ENCODE peak calls at places on chromosomes 16 and 17, in four cellular contexts. B, N, V and E are unnamed samples.

GRCh38 chr17:75645501-75645888 is 12.3 kb downstream of the SMIM5 start:
- DNase-seq in B (no peak), N (no peak), V (no peak), E (no peak)

GRCh38 chr17:73566905-73567782 is 77.1 kb downstream of the SDK2 start:
- DNase-seq in B (no peak), N (no peak), V (no peak), E (no peak)

GRCh38 chr17:59493867-59494266 is 71.5 kb upstream of the DHX40 start:
- DNase-seq in B (no peak), N (no peak), V (peak; percentile 20), E (no peak)

GRCh38 chr17:4537451-4538235 is 17.5 kb downstream of the MYBBP1A start:
- DNase-seq in B (no peak), N (no peak), V (no peak), E (no peak)

GRCh38 chr17:17724307-17724921 is 43.2 kb downstream of the RAI1 start:
- DNase-seq in B (peak; percentile 66), N (peak; percentile 44), V (no peak), E (no peak)

GRCh38 chr17:16287563-16288027 is 65.7 kb downstream of the CENPV start:
- DNase-seq in B (no peak), N (no peak), V (no peak), E (peak; percentile 48)

GRCh38 chr16:66189951-66190350 is 176.5 kb upstream of the CDH5 start:
- DNase-seq in B (no peak), N (no peak), V (no peak), E (no peak)

GRCh38 chr16:81500833-81501521 is 56.4 kb downstream of the CMIP start:
- DNase-seq in B (no peak), N (no peak), V (no peak), E (no peak)

GRCh38 chr17:71983828-71984227 is 137.0 kb upstream of the SOX9 start:
- DNase-seq in B (no peak), N (no peak), V (no peak), E (no peak)

GRCh38 chr16:1923299-1924034 is 5.3 kb upstream of the HS3ST6 start:
- DNase-seq in B (peak; percentile 66), N (peak; percentile 76), V (peak; percentile 69), E (peak; percentile 50)

GRCh38 chr16:11034481-11034931 is 90.1 kb downstream of the CLEC16A start:
- DNase-seq in B (no peak), N (no peak), V (no peak), E (no peak)

GRCh38 chr16:68275611-68276191 is 11.4 kb downstream of the SLC7A6 start:
- DNase-seq in B (no peak), N (no peak), V (no peak), E (peak; percentile 35)

GRCh38 chr17:11882716-11883115 is 114.6 kb downstream of the ZNF18 start:
- DNase-seq in B (no peak), N (no peak), V (no peak), E (no peak)

GRCh38 chr17:58447039-58447975 is 30.0 kb upstream of the RNF43 start:
- DNase-seq in B (peak; percentile 89), N (peak; percentile 78), V (peak; percentile 68), E (peak; percentile 88)

GRCh38 chr17:71727292-71727691 is 393.5 kb upstream of the SOX9 start:
- DNase-seq in B (no peak), N (no peak), V (no peak), E (no peak)

GRCh38 chr16:88809068-88809675 is 2.6 kb downstream of the APRT start:
- DNase-seq in B (no peak), N (no peak), V (no peak), E (no peak)

GRCh38 chr17:40251576-40251975 is 32.5 kb downstream of the WIPF2 start:
- DNase-seq in B (no peak), N (peak; percentile 48), V (peak; percentile 30), E (no peak)

GRCh38 chr16:13316008-13316407 is 414.6 kb downstream of the SHISA9 start:
- DNase-seq in B (no peak), N (no peak), V (no peak), E (no peak)

GRCh38 chr16:58678716-58679115 is 5.9 kb downstream of the SLC38A7 start:
- DNase-seq in B (no peak), N (no peak), V (no peak), E (no peak)

GRCh38 chr17:55818026-55818425 is 67.2 kb downstream of the PCTP start:
- DNase-seq in B (no peak), N (no peak), V (no peak), E (no peak)

GRCh38 chr17:8372422-8372821 is 4.1 kb downstream of the KRABD2 start:
- DNase-seq in B (no peak), N (no peak), V (no peak), E (no peak)

GRCh38 chr16:57611184-57611583 is 17.2 kb upstream of the ADGRG1 start:
- DNase-seq in B (no peak), N (no peak), V (no peak), E (no peak)

GRCh38 chr16:802914-803750 is 2.6 kb upstream of the GNG13 start:
- DNase-seq in B (no peak), N (no peak), V (no peak), E (no peak)

GRCh38 chr16:5557448-5557847 is 459.9 kb upstream of the EEF2KMT start:
- DNase-seq in B (no peak), N (no peak), V (no peak), E (no peak)

GRCh38 chr16:3364774-3365427 is 9.2 kb downstream of the OR2C1 start:
- DNase-seq in B (peak; percentile 29), N (peak; percentile 77), V (no peak), E (peak; percentile 94)

GRCh38 chr17:78708510-78708973 is 73.5 kb downstream of the CYTH1 start:
- DNase-seq in B (peak; percentile 76), N (peak; percentile 83), V (peak; percentile 62), E (peak; percentile 85)

GRCh38 chr16:17261197-17261858 is 209.4 kb downstream of the XYLT1 start:
- DNase-seq in B (no peak), N (no peak), V (no peak), E (no peak)

GRCh38 chr17:67725232-67726206 is 7.8 kb downstream of the NOL11 start:
- DNase-seq in B (no peak), N (no peak), V (no peak), E (no peak)

GRCh38 chr16:2910441-2910840 is 1.3 kb upstream of the FLYWCH1 start:
- DNase-seq in B (no peak), N (no peak), V (no peak), E (no peak)

GRCh38 chr17:50220811-50221210 is 19.4 kb upstream of the COL1A1 start:
- DNase-seq in B (no peak), N (no peak), V (no peak), E (no peak)
- TF ChIP-seq ELF4 in B (no peak), N (no peak), V (no peak), E (no peak)

GRCh38 chr16:78693496-78693895 is 594.0 kb downstream of the WWOX start:
- DNase-seq in B (no peak), N (no peak), V (no peak), E (no peak)

GRCh38 chr16:78686601-78687000 is 587.1 kb downstream of the WWOX start:
- DNase-seq in B (no peak), N (no peak), V (no peak), E (no peak)

GRCh38 chr16:78684655-78685400 is 585.4 kb downstream of the WWOX start:
- DNase-seq in B (no peak), N (peak; percentile 15), V (no peak), E (no peak)

GRCh38 chr16:78689536-78689935 is 590.1 kb downstream of the WWOX start:
- DNase-seq in B (no peak), N (no peak), V (no peak), E (no peak)

DNA sequence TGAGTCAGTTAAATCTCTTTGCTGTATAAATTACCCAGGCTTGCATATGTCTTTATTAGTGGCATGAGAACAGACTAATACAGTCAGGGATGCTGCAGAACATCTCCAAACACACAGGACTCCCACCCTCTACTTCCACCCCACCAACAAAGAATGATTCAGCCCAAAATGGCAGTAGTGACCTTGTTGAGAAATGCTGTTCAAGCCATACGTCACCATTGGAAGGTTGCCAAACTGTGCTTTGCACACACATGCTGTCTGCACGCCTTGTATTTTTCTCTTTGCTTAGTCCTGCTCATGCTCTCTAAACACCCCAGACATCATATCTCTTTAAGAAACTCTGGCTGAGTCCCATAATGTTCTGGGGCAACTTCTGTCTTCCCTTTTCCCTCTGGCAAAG is 589.6 kb downstream of the WWOX start:
- DNase-seq in B (no peak), N (no peak), V (no peak), E (peak; percentile 31)
- TF ChIP-seq ELF4 in B (no peak), N (no peak), V (no peak), E (no peak)

DNA sequence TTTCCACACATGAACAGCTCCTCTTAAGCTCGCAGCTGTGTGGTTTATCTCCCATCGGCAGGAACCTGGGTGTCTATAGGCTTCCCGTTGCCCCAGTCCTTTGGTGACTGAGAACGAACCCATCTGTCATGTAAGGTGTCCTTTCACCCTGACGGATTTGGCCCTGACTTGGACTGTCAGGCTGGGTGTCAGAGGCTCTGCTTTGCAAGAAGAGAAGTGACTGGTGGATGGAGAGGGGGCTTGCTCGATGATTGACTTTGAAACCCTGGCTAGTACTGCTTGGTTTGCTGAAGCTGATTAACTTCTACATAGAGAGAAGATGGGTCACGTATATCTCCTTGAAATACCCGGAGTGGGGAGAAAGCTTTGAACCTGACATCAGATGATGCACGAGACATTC is 42.9 kb downstream of the COX4I1 start:
- DNase-seq in B (no peak), N (no peak), V (no peak), E (no peak)
- TF ChIP-seq ELF4 in B (no peak), N (no peak), V (no peak), E (no peak)

GRCh38 chr16:84143784-84144199 is 1.2 kb downstream of the HSDL1 start:
- DNase-seq in B (no peak), N (no peak), V (no peak), E (no peak)

GRCh38 chr16:84138824-84139627 is 6.0 kb downstream of the HSDL1 start:
- DNase-seq in B (no peak), N (peak; percentile 66), V (peak; percentile 65), E (peak; percentile 97)

GRCh38 chr16:84139628-84140258 is 5.2 kb downstream of the HSDL1 start:
- DNase-seq in B (no peak), N (no peak), V (no peak), E (no peak)

GRCh38 chr16:84143081-84143480 is 1.9 kb downstream of the HSDL1 start:
- DNase-seq in B (no peak), N (no peak), V (no peak), E (no peak)

DNA sequence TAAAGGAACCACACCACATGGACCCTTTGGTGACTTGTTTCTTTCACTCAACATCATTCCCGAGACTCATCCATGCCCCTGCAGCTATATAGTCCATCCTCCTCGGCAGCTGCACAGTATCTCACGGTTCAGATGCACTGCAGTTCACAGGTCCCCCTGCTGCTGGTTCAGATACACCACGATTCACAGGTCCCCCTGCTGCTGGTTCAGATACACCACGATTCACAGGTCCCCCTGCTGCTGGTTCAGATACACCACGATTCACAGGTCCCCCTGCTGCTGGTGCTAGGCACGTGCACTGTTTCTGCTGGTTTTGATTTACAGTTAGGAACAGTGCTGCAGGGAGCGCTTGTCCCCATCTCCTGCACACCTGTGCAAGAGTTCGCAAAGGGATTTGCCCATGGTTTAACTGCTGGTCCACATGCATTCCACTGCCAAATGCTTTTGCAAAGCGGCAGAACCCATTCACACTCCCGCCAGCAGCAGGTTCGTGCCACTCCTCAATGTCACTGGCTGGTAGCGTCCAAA is 3.8 kb downstream of the HSDL1 start:
- DNase-seq in B (peak; percentile 61), N (no peak), V (no peak), E (peak; percentile 69)
- TF ChIP-seq ELF4 in B (no peak), N (no peak), V (no peak), E (no peak)